ENCODE peak calls at places on chromosomes 16 and 17, in ten cellular contexts. V is activated T-helper 1 cell treated with Interleukin-2 at 50 U/mL for 16 hours; D is naive thymus-derived CD8-positive, alpha-beta T cell; T is NCI-H510A; B is HEK293T; J is stimulated activated CD4-positive, alpha-beta T cell treated with anti-CD3 and anti-CD28 coated beads, Interleukin-4, amount 100 ng/mL, for 48 hours; H is NCI-H1417; F is mesendoderm; E is HCT116; Y is aorta. X is an unnamed sample.
A peak's percentile ranks its signal among the peaks of the same experiment; 100 is the strongest.

GRCh38 chr17:45020354-45021138 is 30.9 kb downstream of the DCAKD start:
- DNase-seq in Y (no peak), J (no peak), D (no peak), H (no peak), E (no peak), B (no peak), V (no peak), F (peak; percentile 57), T (peak; percentile 41), X (no peak)

GRCh38 chr17:50615818-50616217 is 18.9 kb upstream of the ABCC3 start:
- DNase-seq in D (no peak), F (no peak), T (no peak), B (no peak), H (no peak), Y (no peak), J (no peak), V (no peak), E (no peak), X (no peak)

GRCh38 chr17:80758793-80759673 is 214.4 kb downstream of the RPTOR start:
- DNase-seq in B (no peak), V (no peak), J (no peak), E (no peak), H (no peak), F (no peak), Y (no peak), T (no peak), D (peak; percentile 68), X (no peak)

GRCh38 chr17:70945386-70945785 is 776.1 kb downstream of the KCNJ2 start:
- DNase-seq in B (no peak), V (no peak), Y (no peak), E (no peak), T (no peak), J (no peak), D (no peak), F (peak; percentile 51), H (no peak), X (no peak)

GRCh38 chr16:3952342-3953131 is 72.0 kb upstream of the CREBBP start:
- DNase-seq in F (peak; percentile 26), H (no peak), B (no peak), E (no peak), V (no peak), T (no peak), D (no peak), Y (peak; percentile 94), J (no peak), X (no peak)

GRCh38 chr16:86609115-86609514 is 30.8 kb downstream of the FOXL1 start:
- DNase-seq in J (no peak), B (no peak), Y (no peak), D (no peak), V (no peak), F (peak; percentile 96), H (no peak), E (no peak), T (no peak), X (no peak)

GRCh38 chr16:22373662-22374310 is 633 bp downstream of the CDR2 start:
- DNase-seq in F (peak; percentile 44), E (no peak), V (peak; percentile 21), T (no peak), H (peak; percentile 14), B (peak; percentile 26), D (no peak), J (peak; percentile 30), Y (peak; percentile 64), X (peak; percentile 2)

GRCh38 chr16:87653234-87653633 is 50.9 kb downstream of the JPH3 start:
- DNase-seq in J (no peak), D (no peak), Y (no peak), H (no peak), E (peak; percentile 54), T (no peak), F (peak; percentile 7), V (no peak), B (peak; percentile 49), X (no peak)

GRCh38 chr17:46875849-46876352 is 24.5 kb downstream of the WNT9B start:
- DNase-seq in Y (no peak), F (peak; percentile 14), V (no peak), J (no peak), D (no peak), B (no peak), T (peak; percentile 84), E (no peak), H (peak; percentile 43), X (peak; percentile 43)

X was measured in NCI-H2107.